ENCODE peak calls at places on chromosomes 7 and 10, in eight cellular contexts. S is GM03348; D is ovary; X is SW 1271; I is ACHN; E is dorsolateral prefrontal cortex; Y is effector CD8-positive, alpha-beta T cell; K is astrocyte of the hippocampus. B is an unnamed sample.

GRCh38 chr10:63671317-63671937 is 150.2 kb downstream of the REEP3 start:
- DNase-seq in E (no peak), D (no peak), I (no peak), S (peak; percentile 68), Y (no peak), K (peak; percentile 78), X (no peak), B (no peak)

GRCh38 chr10:133390597-133391248 is 3.2 kb upstream of the MTG1 start:
- DNase-seq in Y (no peak), S (no peak), E (no peak), D (no peak), K (no peak), X (no peak), I (no peak), B (no peak)

GRCh38 chr10:78899996-78900714 is 168.6 kb upstream of the ZMIZ1 start:
- DNase-seq in K (no peak), S (no peak), X (no peak), I (no peak), E (peak; percentile 3), D (peak; percentile 70), Y (no peak), B (no peak)

GRCh38 chr10:33735463-33735862 is 401.0 kb upstream of the NRP1 start:
- DNase-seq in D (no peak), E (no peak), X (no peak), I (no peak), Y (no peak), K (peak; percentile 20), S (no peak), B (no peak)

GRCh38 chr7:585229-585711 is 65.6 kb upstream of the PDGFA start:
- DNase-seq in I (no peak), E (no peak), S (no peak), D (no peak), Y (no peak), K (no peak), X (no peak), B (no peak)

GRCh38 chr10:123153486-123154091 is 613 bp upstream of the BUB3 start:
- DNase-seq in I (no peak), E (no peak), K (no peak), Y (no peak), S (no peak), X (no peak), D (no peak), B (no peak)

GRCh38 chr10:68700193-68700592 is 20.8 kb upstream of the CCAR1 start:
- DNase-seq in D (no peak), S (no peak), K (no peak), Y (no peak), E (no peak), I (no peak), X (no peak), B (no peak)

GRCh38 chr10:5776881-5777197 is 36.4 kb downstream of the GDI2 start:
- DNase-seq in D (no peak), X (no peak), S (peak; percentile 77), I (peak; percentile 59), Y (no peak), E (peak; percentile 17), K (peak; percentile 75), B (no peak)

GRCh38 chr10:118045154-118045841 is 1.4 kb downstream of the RAB11FIP2 start:
- DNase-seq in K (no peak), X (no peak), Y (no peak), D (no peak), E (no peak), I (no peak), S (no peak), B (no peak)

GRCh38 chr10:84695983-84696382 is 367.6 kb downstream of the CCSER2 start:
- DNase-seq in I (no peak), S (no peak), Y (no peak), K (no peak), D (no peak), X (no peak), E (no peak), B (no peak)

GRCh38 chr7:12423355-12423994 is 19.8 kb upstream of the VWDE start:
- DNase-seq in D (no peak), K (peak; percentile 16), I (no peak), E (no peak), X (peak; percentile 54), Y (no peak), S (peak; percentile 66), B (no peak)

GRCh38 chr7:143384741-143385631 is 3.8 kb downstream of the ZYX start:
- DNase-seq in X (no peak), Y (no peak), I (no peak), D (no peak), S (no peak), E (no peak), K (no peak), B (no peak)

GRCh38 chr7:37380831-37381230 is 67.8 kb downstream of the ELMO1 start:
- DNase-seq in I (no peak), K (no peak), X (no peak), S (no peak), E (no peak), D (no peak), Y (no peak), B (no peak)

GRCh38 chr7:81079736-81080135 is 160.9 kb upstream of the SEMA3C start:
- DNase-seq in S (no peak), E (no peak), K (no peak), X (no peak), D (no peak), Y (no peak), I (no peak), B (no peak)

GRCh38 chr7:92006046-92006445 is 65.4 kb downstream of the AKAP9 start:
- DNase-seq in Y (no peak), I (no peak), K (no peak), D (no peak), E (no peak), X (no peak), S (no peak), B (no peak)

GRCh38 chr7:106022193-106022821 is 59.2 kb downstream of the CDHR3 start:
- DNase-seq in K (peak; percentile 72), X (no peak), Y (peak; percentile 50), E (no peak), I (no peak), S (no peak), D (no peak), B (no peak)

GRCh38 chr7:46494441-46494840 is 573.4 kb upstream of the IGFBP3 start:
- DNase-seq in S (no peak), X (no peak), Y (no peak), K (no peak), E (no peak), D (no peak), I (no peak), B (no peak)

GRCh38 chr10:58330397-58330796 is 4.4 kb upstream of the UBE2D1 start:
- DNase-seq in D (no peak), E (no peak), I (no peak), K (no peak), X (no peak), Y (no peak), S (no peak), B (no peak)

GRCh38 chr10:45557275-45557905 is 115.2 kb downstream of the ZFAND4 start:
- DNase-seq in K (no peak), I (no peak), S (no peak), X (no peak), E (no peak), D (no peak), Y (no peak), B (no peak)

GRCh38 chr10:91607661-91608442 is 25.0 kb downstream of the PPP1R3C start:
- DNase-seq in S (no peak), E (no peak), X (no peak), Y (no peak), K (peak; percentile 40), D (no peak), I (no peak), B (no peak)

GRCh38 chr7:105641236-105641810 is 60.0 kb upstream of the EFCAB10 start:
- DNase-seq in S (no peak), X (no peak), K (no peak), E (peak; percentile 76), I (no peak), Y (no peak), D (peak; percentile 44), B (no peak)

GRCh38 chr10:103734731-103735130 is 120.6 kb downstream of the SH3PXD2A start:
- DNase-seq in Y (no peak), X (no peak), D (no peak), I (no peak), E (no peak), K (no peak), S (peak; percentile 35), B (no peak)

B was measured in pancreas.